ENCODE peak calls at places on chromosomes 16 and 17, in nine cellular contexts. Z is AG08396; K is fibroblast of lung; F is activated naive CD8-positive, alpha-beta T cell treated with anti-CD3 and anti-CD28 coated beads, Interleukin-2, amount 50 U/mL, for 24 hours; J is fibroblast of mammary gland; B is NCI-H82; G is hypothalamus; E is activated CD4-positive, alpha-beta T cell treated with anti-CD3 and anti-CD28 coated beads, Interleukin-2, amount 10 ng/mL, durations not matched to agents 7 days and 5 days; P is HEK293T. C is an unnamed sample.

GRCh38 chr16:27752241-27752640 is 202.3 kb downstream of the KATNIP start:
- DNase-seq in K (no peak), Z (no peak), F (no peak), G (no peak), P (no peak), B (no peak), E (no peak), J (no peak), C (no peak)

GRCh38 chr17:2063306-2064146 is 8.6 kb downstream of the HIC1 start:
- DNase-seq in J (peak; percentile 88), P (no peak), E (no peak), B (no peak), F (no peak), K (peak; percentile 79), G (no peak), Z (no peak), C (no peak)

GRCh38 chr17:4161179-4161559 is 18.2 kb downstream of the CYB5D2 start:
- DNase-seq in B (no peak), E (no peak), P (peak; percentile 47), F (no peak), J (peak; percentile 92), K (peak; percentile 78), Z (peak; percentile 90), G (no peak), C (no peak)

GRCh38 chr16:64150193-64150592 is 971.7 kb downstream of the CDH11 start:
- DNase-seq in B (no peak), Z (no peak), G (no peak), E (no peak), J (no peak), K (peak; percentile 29), F (no peak), P (no peak), C (no peak)

GRCh38 chr16:46907061-46907774 is 23.1 kb downstream of the GPT2 start:
- DNase-seq in Z (no peak), J (no peak), F (no peak), K (no peak), B (no peak), P (no peak), E (no peak), G (no peak), C (no peak)

GRCh38 chr17:59725691-59726090 is 18.2 kb downstream of the VMP1 start:
- DNase-seq in J (peak; percentile 79), Z (no peak), K (no peak), B (no peak), F (no peak), P (no peak), G (no peak), E (no peak), C (no peak)

GRCh38 chr17:74474043-74474792 is 7.8 kb downstream of the CD300A start:
- DNase-seq in B (no peak), Z (no peak), E (peak; percentile 29), P (no peak), K (no peak), G (no peak), J (no peak), F (no peak), C (no peak)

GRCh38 chr17:76492250-76492988 is 8.8 kb downstream of the RHBDF2 start:
- DNase-seq in E (no peak), G (no peak), Z (no peak), P (no peak), K (no peak), B (no peak), F (peak; percentile 52), J (no peak), C (no peak)

GRCh38 chr17:48577946-48578615 is at the start of gene HOXB4:
- DNase-seq in G (no peak), E (peak; percentile 76), K (peak; percentile 86), P (no peak), B (no peak), J (peak; percentile 77), F (peak; percentile 76), Z (no peak), C (peak; percentile 16)

GRCh38 chr17:13365331-13365730 is 236.4 kb downstream of the HS3ST3A1 start:
- DNase-seq in Z (no peak), P (no peak), B (no peak), E (no peak), J (peak; percentile 74), G (no peak), F (no peak), K (peak; percentile 78), C (no peak)

GRCh38 chr17:46878055-46878454 is 26.7 kb downstream of the WNT9B start:
- DNase-seq in P (no peak), B (no peak), K (no peak), Z (no peak), J (no peak), G (no peak), F (no peak), E (no peak), C (no peak)

GRCh38 chr17:6894206-6894528 is 62.6 kb upstream of the TEKT1 start:
- DNase-seq in P (no peak), G (no peak), K (no peak), Z (no peak), B (peak; percentile 22), F (peak; percentile 54), E (peak; percentile 16), J (peak; percentile 30), C (no peak)

GRCh38 chr17:41325126-41325525 is 9.6 kb upstream of the KRTAP17-1 start:
- DNase-seq in K (no peak), J (no peak), Z (no peak), P (no peak), E (no peak), G (no peak), F (no peak), B (no peak), C (no peak)

GRCh38 chr16:2496223-2497115 is 17.3 kb upstream of the ATP6V0C start:
- DNase-seq in J (no peak), K (no peak), G (no peak), Z (no peak), B (no peak), P (no peak), F (no peak), E (no peak), C (no peak)

GRCh38 chr16:9275386-9275785 is 183.9 kb downstream of the HAPSTR1 start:
- DNase-seq in Z (no peak), J (no peak), F (no peak), P (no peak), G (no peak), K (no peak), B (no peak), E (no peak), C (no peak)

GRCh38 chr16:47887496-47887895 is 268.3 kb downstream of the ABCC12 start:
- DNase-seq in G (no peak), K (peak; percentile 66), E (no peak), F (no peak), Z (peak; percentile 29), B (no peak), P (no peak), J (no peak), C (peak; percentile 43)

GRCh38 chr17:34413443-34414076 is 50.5 kb upstream of the CCL1 start:
- DNase-seq in E (no peak), F (no peak), J (peak; percentile 7), P (no peak), Z (no peak), B (no peak), K (no peak), G (no peak), C (no peak)

C was measured in NCI-H345.